ENCODE peak calls at places on chromosome 21, in eight cellular contexts. F is GM04504; Y is NCI-H146; S is stimulated activated naive CD8-positive, alpha-beta T cell treated with anti-CD3 and anti-CD28 coated beads, Interleukin-15, Interleukin-2, amounts not matched to agents 100 U/mL and 50 U/mL, for 24 hours; O is activated effector memory CD4-positive, alpha-beta T cell treated with anti-CD3 and anti-CD28 coated beads, Interleukin-2, amount 50 U/mL, for 16 hours; V is activated CD4-positive, alpha-beta T cell treated with anti-CD3 and anti-CD28 coated beads, Interleukin-2, amount 10 ng/mL, durations not matched to agents 7 days and 5 days; I is T-helper 9 cell; Q is stimulated activated effector memory CD8-positive, alpha-beta T cell treated with anti-CD3 and anti-CD28 coated beads, Interleukin-12 subunit alpha, Interleukin-12 subunit beta, amount 100 ng/mL, for 72 hours. P is an unnamed sample.

GRCh38 chr21:39681257-39681656 is 63.7 kb upstream of the IGSF5 start:
- DNase-seq in F (no peak), Y (no peak), S (no peak), O (no peak), V (no peak), I (no peak), Q (no peak), P (no peak)

GRCh38 chr21:41741253-41742072 is 25.4 kb downstream of the RIPK4 start:
- DNase-seq in F (no peak), Y (no peak), S (no peak), O (no peak), V (no peak), I (no peak), Q (no peak), P (no peak)

GRCh38 chr21:15058718-15059316 is 6.0 kb downstream of the NRIP1 start:
- DNase-seq in F (no peak), Y (no peak), S (no peak), O (no peak), V (no peak), I (no peak), Q (no peak), P (peak; percentile 88)

GRCh38 chr21:8992731-8993174 is 1528.6 kb upstream of the TPTE start:
- DNase-seq in F (no peak), Y (no peak), S (no peak), O (no peak), V (no peak), I (no peak), Q (no peak), P (peak; percentile 55)

GRCh38 chr21:14306143-14306907 is 76.6 kb downstream of the HSPA13 start:
- DNase-seq in F (no peak), Y (no peak), S (no peak), O (no peak), V (no peak), I (no peak), Q (no peak), P (no peak)

GRCh38 chr21:38621132-38621531 is 122.9 kb upstream of the ERG start:
- DNase-seq in F (no peak), Y (peak; percentile 20), S (no peak), O (no peak), V (no peak), I (no peak), Q (no peak), P (no peak)

GRCh38 chr21:40902299-40902698 is 55.3 kb upstream of the DSCAM start:
- DNase-seq in F (no peak), Y (peak; percentile 45), S (no peak), O (no peak), V (no peak), I (no peak), Q (no peak), P (no peak)

GRCh38 chr21:41902946-41903345 is 23.8 kb upstream of the PRDM15 start:
- DNase-seq in F (no peak), Y (no peak), S (no peak), O (no peak), V (no peak), I (no peak), Q (no peak), P (no peak)

GRCh38 chr21:45986316-45987051 is 4.9 kb downstream of the COL6A1 start:
- DNase-seq in F (no peak), Y (no peak), S (no peak), O (peak; percentile 61), V (no peak), I (no peak), Q (no peak), P (no peak)

GRCh38 chr21:46325073-46325912 is 1.3 kb downstream of the PCNT start:
- DNase-seq in F (no peak), Y (peak; percentile 46), S (peak; percentile 53), O (peak; percentile 76), V (peak; percentile 39), I (peak; percentile 15), Q (no peak), P (peak; percentile 55)

GRCh38 chr21:45286671-45287437 is 841 bp downstream of the POFUT2 start:
- DNase-seq in F (no peak), Y (no peak), S (no peak), O (peak; percentile 63), V (no peak), I (no peak), Q (no peak), P (no peak)

GRCh38 chr21:30800605-30801004 is 12.5 kb downstream of the KRTAP8-1 start:
- DNase-seq in F (no peak), Y (no peak), S (no peak), O (no peak), V (no peak), I (no peak), Q (no peak), P (no peak)

GRCh38 chr21:38358098-38358497 is 101.3 kb downstream of the KCNJ15 start:
- DNase-seq in F (no peak), Y (no peak), S (no peak), O (no peak), V (no peak), I (no peak), Q (no peak), P (no peak)

GRCh38 chr21:46322351-46323226 is 1.1 kb downstream of the C21orf58 start:
- DNase-seq in F (no peak), Y (peak; percentile 26), S (peak; percentile 46), O (peak; percentile 68), V (peak; percentile 28), I (no peak), Q (peak; percentile 52), P (peak; percentile 58)

GRCh38 chr21:35924714-35925301 is 135.5 kb downstream of the SETD4 start:
- DNase-seq in F (peak; percentile 41), Y (no peak), S (peak; percentile 15), O (no peak), V (no peak), I (no peak), Q (no peak), P (peak; percentile 95)

GRCh38 chr21:44893948-44894656 is 20.6 kb upstream of the PTTG1IP start:
- DNase-seq in F (no peak), Y (no peak), S (no peak), O (no peak), V (no peak), I (no peak), Q (no peak), P (peak; percentile 21)

GRCh38 chr21:36412916-36413315 is 27.7 kb downstream of the CHAF1B start:
- DNase-seq in F (no peak), Y (no peak), S (no peak), O (no peak), V (no peak), I (no peak), Q (no peak), P (no peak)

GRCh38 chr21:25967566-25968438 is 202.8 kb downstream of the APP start:
- DNase-seq in F (no peak), Y (no peak), S (no peak), O (no peak), V (no peak), I (no peak), Q (no peak), P (peak; percentile 44)

GRCh38 chr21:28215214-28215954 is 777.3 kb downstream of the LTN1 start:
- DNase-seq in F (peak; percentile 51), Y (no peak), S (no peak), O (no peak), V (no peak), I (no peak), Q (no peak), P (peak; percentile 20)

GRCh38 chr21:38567577-38568360 is 69.5 kb upstream of the ERG start:
- DNase-seq in F (peak; percentile 12), Y (no peak), S (no peak), O (no peak), V (no peak), I (no peak), Q (no peak), P (peak; percentile 10)

GRCh38 chr21:24738063-24738462 is 869.2 kb downstream of the MRPL39 start:
- DNase-seq in F (no peak), Y (no peak), S (no peak), O (no peak), V (no peak), I (no peak), Q (no peak), P (no peak)

GRCh38 chr21:42061866-42062542 is 9.1 kb upstream of the UMODL1 start:
- DNase-seq in F (no peak), Y (no peak), S (peak; percentile 55), O (peak; percentile 90), V (peak; percentile 86), I (peak; percentile 65), Q (no peak), P (no peak)

GRCh38 chr21:45366931-45367401 is 38.0 kb upstream of the COL18A1 start:
- DNase-seq in F (peak; percentile 91), Y (no peak), S (no peak), O (no peak), V (no peak), I (no peak), Q (no peak), P (peak; percentile 89)

GRCh38 chr21:45528981-45529784 is 13.1 kb downstream of the SLC19A1 start:
- DNase-seq in F (no peak), Y (no peak), S (no peak), O (peak; percentile 50), V (no peak), I (no peak), Q (no peak), P (no peak)

GRCh38 chr21:46005081-46005480 is 23.5 kb downstream of the COL6A1 start:
- DNase-seq in F (no peak), Y (no peak), S (no peak), O (no peak), V (no peak), I (no peak), Q (peak; percentile 20), P (no peak)